ENCODE peak calls at places on chromosomes 7 and 10, in four cellular contexts. One of them, this sample, is unnamed.

GRCh38 chr7:131753620-131754222 is 197.3 kb upstream of the PODXL start:
- DNase-seq in A549: peak
- DNase-seq in HepG2: peak
- DNase-seq in K562: peak
- DNase-seq in this sample: no peak

GRCh38 chr7:124276005-124276606 is 243.2 kb upstream of the TMEM229A start:
- DNase-seq in A549: peak
- DNase-seq in HepG2: peak
- DNase-seq in K562: peak
- DNase-seq in this sample: no peak

GRCh38 chr7:92840309-92840708 is 3.9 kb upstream of the CDK6 start:
- DNase-seq in A549: no peak
- DNase-seq in HepG2: no peak
- DNase-seq in K562: no peak
- DNase-seq in this sample: no peak

GRCh38 chr7:86653919-86654659 is 10.4 kb downstream of the GRM3 start:
- DNase-seq in A549: peak
- DNase-seq in HepG2: no peak
- DNase-seq in K562: no peak
- DNase-seq in this sample: no peak

GRCh38 chr10:132509506-132510173 is 27.9 kb upstream of the INPP5A start:
- DNase-seq in A549: no peak
- DNase-seq in HepG2: no peak
- DNase-seq in K562: no peak
- DNase-seq in this sample: no peak

GRCh38 chr10:132827861-132828539 is 42.1 kb upstream of the NKX6-2 start:
- DNase-seq in A549: no peak
- DNase-seq in HepG2: no peak
- DNase-seq in K562: no peak
- DNase-seq in this sample: no peak

GRCh38 chr7:47088329-47089067 is 493.4 kb downstream of the TNS3 start:
- DNase-seq in A549: peak
- DNase-seq in HepG2: peak
- DNase-seq in K562: peak
- DNase-seq in this sample: no peak

GRCh38 chr7:99000904-99001442 is 122.6 kb downstream of the TRRAP start:
- DNase-seq in A549: no peak
- DNase-seq in HepG2: no peak
- DNase-seq in K562: no peak
- DNase-seq in this sample: no peak

GRCh38 chr7:48611993-48612392 is 312.4 kb upstream of the CDC14C start:
- DNase-seq in A549: no peak
- DNase-seq in HepG2: no peak
- DNase-seq in K562: no peak
- DNase-seq in this sample: no peak

GRCh38 chr10:101018118-101018599 is 12.8 kb downstream of the PDZD7 start:
- DNase-seq in A549: no peak
- DNase-seq in HepG2: peak
- DNase-seq in K562: no peak
- DNase-seq in this sample: no peak

GRCh38 chr10:3907514-3907913 is 122.5 kb upstream of the KLF6 start:
- DNase-seq in A549: no peak
- DNase-seq in HepG2: no peak
- DNase-seq in K562: no peak
- DNase-seq in this sample: no peak

GRCh38 chr7:17186745-17187144 is 111.7 kb upstream of the AHR start:
- DNase-seq in A549: no peak
- DNase-seq in HepG2: no peak
- DNase-seq in K562: no peak
- DNase-seq in this sample: no peak

GRCh38 chr7:757741-758163 is 30.7 kb upstream of the PRKAR1B start:
- DNase-seq in A549: no peak
- DNase-seq in HepG2: no peak
- DNase-seq in K562: peak
- DNase-seq in this sample: no peak

GRCh38 chr10:104054430-104054829 is 31.2 kb downstream of the COL17A1 start:
- DNase-seq in A549: peak
- DNase-seq in HepG2: no peak
- DNase-seq in K562: no peak
- DNase-seq in this sample: no peak

GRCh38 chr7:15309891-15310290 is 251.9 kb downstream of the AGMO start:
- DNase-seq in A549: no peak
- DNase-seq in HepG2: no peak
- DNase-seq in K562: no peak
- DNase-seq in this sample: no peak

GRCh38 chr10:70688828-70689227 is 16.5 kb downstream of the ADAMTS14 start:
- DNase-seq in A549: no peak
- DNase-seq in HepG2: no peak
- DNase-seq in K562: no peak
- DNase-seq in this sample: no peak

GRCh38 chr7:137606061-137606674 is 240.6 kb downstream of the DGKI start:
- DNase-seq in A549: peak
- DNase-seq in HepG2: peak
- DNase-seq in K562: peak
- DNase-seq in this sample: no peak

GRCh38 chr10:29921071-29921446 is 138.3 kb downstream of the JCAD start:
- DNase-seq in A549: no peak
- DNase-seq in HepG2: no peak
- DNase-seq in K562: no peak
- DNase-seq in this sample: no peak

GRCh38 chr10:79936625-79937255 is 12.2 kb downstream of the SFTPD start:
- DNase-seq in A549: no peak
- DNase-seq in HepG2: no peak
- DNase-seq in K562: no peak
- DNase-seq in this sample: no peak

GRCh38 chr10:124545756-124546369 is 84.2 kb downstream of the LHPP start:
- DNase-seq in A549: no peak
- DNase-seq in HepG2: no peak
- DNase-seq in K562: no peak
- DNase-seq in this sample: no peak

GRCh38 chr10:34262965-34263364 is 552.1 kb downstream of the PARD3 start:
- DNase-seq in A549: peak
- DNase-seq in HepG2: peak
- DNase-seq in K562: no peak
- DNase-seq in this sample: no peak

GRCh38 chr10:86868353-86868752 is 89.1 kb downstream of the MMRN2 start:
- DNase-seq in A549: no peak
- DNase-seq in HepG2: no peak
- DNase-seq in K562: no peak
- DNase-seq in this sample: no peak

GRCh38 chr10:67539312-67539711 is 156.7 kb downstream of the CTNNA3 start:
- DNase-seq in A549: no peak
- DNase-seq in HepG2: no peak
- DNase-seq in K562: no peak
- DNase-seq in this sample: no peak

GRCh38 chr10:11212686-11213085 is 195.0 kb downstream of the CELF2 start:
- DNase-seq in A549: no peak
- DNase-seq in HepG2: no peak
- DNase-seq in K562: no peak
- DNase-seq in this sample: no peak

GRCh38 chr10:118571123-118571522 is 24.3 kb downstream of the PRLHR start:
- DNase-seq in A549: no peak
- DNase-seq in HepG2: no peak
- DNase-seq in K562: no peak
- DNase-seq in this sample: no peak

GRCh38 chr10:95242581-95243317 is 48.1 kb downstream of the PDLIM1 start:
- DNase-seq in A549: peak
- DNase-seq in HepG2: peak
- DNase-seq in K562: peak
- DNase-seq in this sample: no peak

GRCh38 chr10:114043532-114044250 is at the start of gene ADRB1:
- DNase-seq in A549: peak
- DNase-seq in HepG2: peak
- DNase-seq in K562: peak
- DNase-seq in this sample: peak

GRCh38 chr7:47080816-47081215 is 501.1 kb downstream of the TNS3 start:
- DNase-seq in A549: no peak
- DNase-seq in HepG2: no peak
- DNase-seq in K562: no peak
- DNase-seq in this sample: no peak

GRCh38 chr10:91887075-91887899 is 22.0 kb downstream of the FGFBP3 start:
- DNase-seq in A549: peak
- DNase-seq in HepG2: peak
- DNase-seq in K562: no peak
- DNase-seq in this sample: no peak

GRCh38 chr7:85184599-85185354 is 2.1 kb downstream of the SEMA3D start:
- DNase-seq in A549: no peak
- DNase-seq in HepG2: no peak
- DNase-seq in K562: no peak
- DNase-seq in this sample: no peak

GRCh38 chr7:99791667-99792356 is 7.8 kb upstream of the CYP3A4 start:
- DNase-seq in A549: no peak
- DNase-seq in HepG2: no peak
- DNase-seq in K562: no peak
- DNase-seq in this sample: no peak

GRCh38 chr10:112379635-112380296 is 5.8 kb downstream of the ACSL5 start:
- DNase-seq in A549: peak
- DNase-seq in HepG2: peak
- DNase-seq in K562: peak
- DNase-seq in this sample: no peak

GRCh38 chr7:118186491-118186890 is 2.5 kb downstream of the LSM8 start:
- DNase-seq in A549: no peak
- DNase-seq in HepG2: no peak
- DNase-seq in K562: peak
- DNase-seq in this sample: no peak

GRCh38 chr7:23349484-23350157 is 50.5 kb downstream of the MALSU1 start:
- DNase-seq in A549: no peak
- DNase-seq in HepG2: no peak
- DNase-seq in K562: no peak
- DNase-seq in this sample: no peak
- TF ChIP-seq JUNB in A549: peak
- TF ChIP-seq JUNB in HepG2: no peak
- TF ChIP-seq JUNB in K562: no peak
- TF ChIP-seq JUNB in this sample: no peak

GRCh38 chr10:110661292-110661691 is 17.2 kb downstream of the RBM20 start:
- DNase-seq in A549: no peak
- DNase-seq in HepG2: no peak
- DNase-seq in K562: no peak
- DNase-seq in this sample: no peak
- TF ChIP-seq POLR2A in A549: no peak
- TF ChIP-seq POLR2A in HepG2: no peak
- TF ChIP-seq POLR2A in K562: no peak
- TF ChIP-seq POLR2A in this sample: no peak

DNA sequence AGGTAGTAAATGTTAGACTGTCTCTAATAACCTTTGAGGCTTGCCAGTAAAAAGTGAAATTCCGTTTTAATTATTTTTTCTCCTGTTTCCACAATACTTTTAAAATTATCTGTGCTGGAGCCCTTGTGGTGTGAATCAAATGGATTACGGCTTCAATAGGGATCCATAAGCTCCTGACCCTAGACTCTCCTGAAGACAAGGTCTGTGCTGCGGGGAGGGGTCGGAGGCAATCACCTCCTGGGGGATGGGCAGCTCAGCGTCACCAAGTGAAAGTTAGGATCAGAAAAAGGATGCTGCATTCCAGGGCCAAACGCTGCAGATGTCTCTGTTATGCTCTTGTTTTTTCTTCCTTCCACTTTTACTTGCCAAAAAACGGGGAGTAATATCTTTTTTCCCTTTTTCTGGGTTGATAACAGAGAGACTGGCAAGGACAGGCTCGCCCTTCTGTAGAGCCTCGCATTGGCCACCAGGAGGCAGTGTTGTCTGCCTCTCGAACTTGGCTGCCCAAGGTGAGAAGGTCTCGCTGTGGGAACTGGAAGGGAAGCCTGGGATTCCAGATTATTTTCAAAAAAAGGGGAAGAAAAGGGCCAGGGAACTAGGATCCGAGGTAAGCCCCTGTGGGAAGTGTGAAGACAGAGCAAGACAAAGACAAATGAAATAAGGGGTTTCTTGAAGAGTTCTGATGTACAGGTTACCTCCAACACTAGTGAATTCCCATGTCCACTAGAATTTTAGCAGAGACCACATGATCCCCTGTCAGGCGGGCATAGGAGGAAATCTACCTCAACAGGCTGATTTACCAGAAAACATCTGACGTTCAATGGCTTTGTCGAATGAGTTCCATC is 621.9 kb downstream of the ACTR3B start:
- DNase-seq in A549: peak
- DNase-seq in HepG2: peak
- DNase-seq in K562: peak
- DNase-seq in this sample: no peak
- TF ChIP-seq JUNB in A549: no peak
- TF ChIP-seq JUNB in HepG2: no peak
- TF ChIP-seq JUNB in K562: no peak
- TF ChIP-seq JUNB in this sample: no peak

GRCh38 chr10:102230264-102230860 is 4.3 kb downstream of the ELOVL3 start:
- DNase-seq in A549: peak
- DNase-seq in HepG2: no peak
- DNase-seq in K562: peak
- DNase-seq in this sample: no peak
- TF ChIP-seq POLR2A in A549: no peak
- TF ChIP-seq POLR2A in HepG2: no peak
- TF ChIP-seq POLR2A in K562: no peak
- TF ChIP-seq POLR2A in this sample: no peak

GRCh38 chr7:115782716-115783460 is 247.7 kb downstream of the TFEC start:
- DNase-seq in A549: no peak
- DNase-seq in HepG2: no peak
- DNase-seq in K562: no peak
- DNase-seq in this sample: no peak
- TF ChIP-seq JUNB in A549: no peak
- TF ChIP-seq JUNB in HepG2: no peak
- TF ChIP-seq JUNB in K562: no peak
- TF ChIP-seq JUNB in this sample: no peak

DNA sequence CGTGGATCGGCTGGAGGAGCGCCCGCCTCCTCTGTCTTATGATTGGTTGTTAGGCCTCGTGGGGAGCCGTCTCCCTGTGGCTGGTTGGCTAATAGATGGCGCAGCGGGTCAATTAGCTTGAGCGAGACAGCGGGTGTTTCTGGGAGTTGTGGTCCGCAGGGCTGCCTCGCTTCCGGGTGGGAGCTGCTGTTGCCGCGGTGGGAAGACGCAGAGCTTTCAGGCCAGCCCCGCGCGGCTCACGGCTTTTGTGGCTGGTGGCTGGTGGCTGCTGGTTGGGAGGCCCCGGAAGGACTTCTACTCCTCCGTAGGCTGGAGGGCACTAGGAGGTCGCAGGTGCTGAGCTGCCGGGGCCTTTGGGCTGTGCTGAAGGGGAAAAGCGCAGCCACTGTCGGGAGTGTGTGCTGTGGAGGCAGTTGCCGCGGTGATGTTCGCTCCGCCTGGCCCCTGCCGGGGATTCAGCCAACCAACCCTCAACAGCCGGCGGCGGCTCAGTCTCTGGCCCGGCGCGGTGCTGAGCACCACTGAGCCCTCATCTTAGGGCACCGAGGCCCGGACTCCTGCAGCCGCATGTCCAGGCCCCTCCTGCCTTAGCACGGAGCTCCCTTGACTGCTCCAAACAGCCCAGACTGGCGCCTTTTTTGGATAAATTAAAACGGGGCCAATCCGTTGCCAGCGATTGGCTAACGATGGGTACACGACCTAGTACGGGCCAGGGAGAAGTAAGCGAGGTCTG is 651 bp upstream of the C10orf143 start:
- DNase-seq in A549: peak
- DNase-seq in HepG2: peak
- DNase-seq in K562: peak
- DNase-seq in this sample: peak
- TF ChIP-seq POLR2A in A549: peak
- TF ChIP-seq POLR2A in HepG2: peak
- TF ChIP-seq POLR2A in K562: peak
- TF ChIP-seq POLR2A in this sample: peak

This sample was measured in GM12878.